ENCODE peak calls at places on chromosome 1, in eight cellular contexts. One of them, this sample, is unnamed. For H3K9me3, the result is how much of the 10 kb centered on the place peaks cover.

GRCh38 chr1:115056395-115056798 is 26.8 kb downstream of the TSHB start:
- DNase-seq in A673: peak
- DNase-seq in transverse colon: peak
- DNase-seq in neural progenitor cell: peak
- DNase-seq in psoas muscle: no peak
- DNase-seq in thoracic aorta: no peak
- DNase-seq in GM23248: peak
- DNase-seq in IMR-90: peak
- DNase-seq in this sample: no peak

GRCh38 chr1:5717031-5717682 is 275.1 kb downstream of the NPHP4 start:
- DNase-seq in GM23248: no peak
- DNase-seq in psoas muscle: no peak
- DNase-seq in thoracic aorta: no peak
- DNase-seq in IMR-90: no peak
- DNase-seq in A673: no peak
- DNase-seq in transverse colon: no peak
- DNase-seq in neural progenitor cell: no peak
- DNase-seq in this sample: no peak

GRCh38 chr1:110337704-110338199 is 1.4 kb upstream of the RBM15 start:
- DNase-seq in thoracic aorta: no peak
- DNase-seq in psoas muscle: peak
- DNase-seq in neural progenitor cell: peak
- DNase-seq in transverse colon: peak
- DNase-seq in GM23248: peak
- DNase-seq in IMR-90: no peak
- DNase-seq in A673: no peak
- DNase-seq in this sample: peak

GRCh38 chr1:16980473-16981268 is at the start of gene MFAP2:
- DNase-seq in psoas muscle: no peak
- DNase-seq in IMR-90: no peak
- DNase-seq in neural progenitor cell: peak
- DNase-seq in GM23248: peak
- DNase-seq in transverse colon: no peak
- DNase-seq in thoracic aorta: no peak
- DNase-seq in A673: peak
- DNase-seq in this sample: no peak

GRCh38 chr1:112172294-112172882 is 182.9 kb upstream of the KCND3 start:
- DNase-seq in psoas muscle: peak
- DNase-seq in transverse colon: no peak
- DNase-seq in A673: peak
- DNase-seq in neural progenitor cell: peak
- DNase-seq in GM23248: peak
- DNase-seq in thoracic aorta: no peak
- DNase-seq in IMR-90: peak
- DNase-seq in this sample: peak

GRCh38 chr1:40872266-40872665 is 10.1 kb upstream of the CITED4 start:
- DNase-seq in GM23248: peak
- DNase-seq in neural progenitor cell: no peak
- DNase-seq in A673: peak
- DNase-seq in psoas muscle: no peak
- DNase-seq in transverse colon: no peak
- DNase-seq in IMR-90: no peak
- DNase-seq in thoracic aorta: no peak
- DNase-seq in this sample: no peak

GRCh38 chr1:153652795-153653507 is 5.6 kb upstream of the SNAPIN start:
- DNase-seq in thoracic aorta: no peak
- DNase-seq in A673: no peak
- DNase-seq in transverse colon: no peak
- DNase-seq in IMR-90: peak
- DNase-seq in neural progenitor cell: no peak
- DNase-seq in GM23248: peak
- DNase-seq in psoas muscle: no peak
- DNase-seq in this sample: no peak

GRCh38 chr1:68116643-68117235 is 66.3 kb upstream of the DIRAS3 start:
- DNase-seq in neural progenitor cell: peak
- DNase-seq in thoracic aorta: no peak
- DNase-seq in A673: peak
- DNase-seq in GM23248: peak
- DNase-seq in psoas muscle: no peak
- DNase-seq in IMR-90: peak
- DNase-seq in transverse colon: peak
- DNase-seq in this sample: peak

GRCh38 chr1:12087797-12088314 is 24.8 kb downstream of the TNFRSF8 start:
- DNase-seq in transverse colon: no peak
- DNase-seq in A673: no peak
- DNase-seq in GM23248: no peak
- DNase-seq in psoas muscle: no peak
- DNase-seq in IMR-90: no peak
- DNase-seq in thoracic aorta: no peak
- DNase-seq in neural progenitor cell: no peak
- DNase-seq in this sample: no peak

GRCh38 chr1:221965252-221965651 is 223.4 kb upstream of the DUSP10 start:
- DNase-seq in transverse colon: no peak
- DNase-seq in A673: no peak
- DNase-seq in GM23248: no peak
- DNase-seq in IMR-90: no peak
- DNase-seq in neural progenitor cell: no peak
- DNase-seq in psoas muscle: no peak
- DNase-seq in thoracic aorta: no peak
- DNase-seq in this sample: no peak

GRCh38 chr1:70360321-70360720 is 5.8 kb upstream of the ANKRD13C start:
- DNase-seq in A673: no peak
- DNase-seq in neural progenitor cell: no peak
- DNase-seq in transverse colon: no peak
- DNase-seq in IMR-90: no peak
- DNase-seq in GM23248: no peak
- DNase-seq in thoracic aorta: no peak
- DNase-seq in psoas muscle: no peak
- DNase-seq in this sample: no peak

GRCh38 chr1:108556079-108556478 is 3.8 kb upstream of the EEIG2 start:
- DNase-seq in GM23248: no peak
- DNase-seq in A673: no peak
- DNase-seq in IMR-90: no peak
- DNase-seq in neural progenitor cell: no peak
- DNase-seq in psoas muscle: no peak
- DNase-seq in transverse colon: no peak
- DNase-seq in thoracic aorta: no peak
- DNase-seq in this sample: no peak

GRCh38 chr1:65264197-65264929 is 45.0 kb upstream of the DNAJC6 start:
- DNase-seq in transverse colon: no peak
- DNase-seq in neural progenitor cell: peak
- DNase-seq in A673: peak
- DNase-seq in psoas muscle: no peak
- DNase-seq in IMR-90: peak
- DNase-seq in GM23248: peak
- DNase-seq in thoracic aorta: no peak
- DNase-seq in this sample: no peak

DNA sequence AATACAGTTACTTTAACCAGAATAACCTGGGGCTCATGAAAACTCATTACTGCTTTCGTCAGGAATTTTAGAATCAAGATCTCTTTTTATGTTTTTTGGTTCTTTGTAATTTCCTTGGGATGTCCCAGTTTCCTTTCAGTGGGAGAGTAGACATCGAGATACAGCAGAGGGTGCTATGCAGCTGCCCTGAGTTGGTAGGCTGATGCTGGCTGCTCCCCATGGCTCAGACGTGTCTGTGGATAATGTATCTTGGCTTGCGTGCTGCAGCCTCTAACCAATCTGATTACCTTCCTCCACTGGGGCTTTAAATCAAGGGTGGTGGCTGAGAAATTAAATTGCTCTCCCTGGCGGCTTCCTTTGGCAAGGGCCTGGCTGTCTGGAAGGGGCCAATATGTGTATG is 253.7 kb downstream of the CACNA1E start:
- DNase-seq in IMR-90: no peak
- DNase-seq in thoracic aorta: no peak
- DNase-seq in neural progenitor cell: peak
- DNase-seq in psoas muscle: no peak
- DNase-seq in A673: no peak
- DNase-seq in GM23248: no peak
- DNase-seq in transverse colon: no peak
- DNase-seq in this sample: no peak
- H3K9me3 ChIP-seq in IMR-90: under half
- H3K9me3 ChIP-seq in thoracic aorta: under half
- H3K9me3 ChIP-seq in neural progenitor cell: under half
- H3K9me3 ChIP-seq in psoas muscle: under half
- H3K9me3 ChIP-seq in A673: under half
- H3K9me3 ChIP-seq in GM23248: under half
- H3K9me3 ChIP-seq in transverse colon: under half
- H3K9me3 ChIP-seq in this sample: under half

GRCh38 chr1:167208624-167208976 is 12.1 kb upstream of the POU2F1 start:
- DNase-seq in IMR-90: no peak
- DNase-seq in psoas muscle: no peak
- DNase-seq in A673: no peak
- DNase-seq in neural progenitor cell: no peak
- DNase-seq in thoracic aorta: no peak
- DNase-seq in transverse colon: no peak
- DNase-seq in GM23248: no peak
- DNase-seq in this sample: no peak
- H3K9me3 ChIP-seq in IMR-90: under half
- H3K9me3 ChIP-seq in psoas muscle: under half
- H3K9me3 ChIP-seq in A673: under half
- H3K9me3 ChIP-seq in neural progenitor cell: under half
- H3K9me3 ChIP-seq in thoracic aorta: under half
- H3K9me3 ChIP-seq in transverse colon: under half
- H3K9me3 ChIP-seq in GM23248: under half
- H3K9me3 ChIP-seq in this sample: under half

GRCh38 chr1:4046836-4047461 is 146.9 kb upstream of the C1orf174 start:
- DNase-seq in A673: no peak
- DNase-seq in transverse colon: no peak
- DNase-seq in GM23248: no peak
- DNase-seq in IMR-90: no peak
- DNase-seq in thoracic aorta: no peak
- DNase-seq in neural progenitor cell: no peak
- DNase-seq in psoas muscle: no peak
- DNase-seq in this sample: no peak

GRCh38 chr1:4045397-4046010 is 145.4 kb upstream of the C1orf174 start:
- DNase-seq in IMR-90: no peak
- DNase-seq in thoracic aorta: no peak
- DNase-seq in transverse colon: no peak
- DNase-seq in psoas muscle: no peak
- DNase-seq in A673: no peak
- DNase-seq in neural progenitor cell: no peak
- DNase-seq in GM23248: no peak
- DNase-seq in this sample: no peak

GRCh38 chr1:4047666-4048065 is 147.6 kb upstream of the C1orf174 start:
- DNase-seq in GM23248: no peak
- DNase-seq in A673: no peak
- DNase-seq in transverse colon: no peak
- DNase-seq in neural progenitor cell: no peak
- DNase-seq in thoracic aorta: no peak
- DNase-seq in psoas muscle: no peak
- DNase-seq in IMR-90: no peak
- DNase-seq in this sample: no peak

GRCh38 chr1:4048076-4048475 is 148.0 kb upstream of the C1orf174 start:
- DNase-seq in neural progenitor cell: no peak
- DNase-seq in transverse colon: no peak
- DNase-seq in psoas muscle: no peak
- DNase-seq in GM23248: no peak
- DNase-seq in A673: no peak
- DNase-seq in thoracic aorta: no peak
- DNase-seq in IMR-90: no peak
- DNase-seq in this sample: no peak

DNA sequence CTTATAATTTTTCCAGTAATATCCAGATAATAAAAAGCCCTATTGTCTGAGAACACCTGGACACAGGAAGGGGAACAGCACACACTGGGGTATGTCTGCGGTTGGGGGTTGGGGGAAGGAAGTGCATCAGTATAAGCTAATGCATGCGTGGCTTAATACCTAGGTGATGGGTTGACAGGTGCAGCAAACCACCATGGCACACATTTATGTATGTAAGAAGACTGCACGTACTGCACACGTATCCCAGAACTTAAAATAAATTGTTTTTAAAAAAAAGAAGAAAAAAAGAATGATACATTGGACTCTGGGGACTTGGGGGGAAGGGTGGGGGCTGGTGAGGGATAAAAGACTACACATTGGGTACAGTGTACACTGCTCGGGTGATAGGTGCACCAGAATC is 144.9 kb upstream of the C1orf174 start:
- DNase-seq in neural progenitor cell: no peak
- DNase-seq in thoracic aorta: no peak
- DNase-seq in psoas muscle: no peak
- DNase-seq in A673: no peak
- DNase-seq in transverse colon: no peak
- DNase-seq in IMR-90: no peak
- DNase-seq in GM23248: no peak
- DNase-seq in this sample: no peak
- H3K9me3 ChIP-seq in neural progenitor cell: under half
- H3K9me3 ChIP-seq in thoracic aorta: under half
- H3K9me3 ChIP-seq in psoas muscle: under half
- H3K9me3 ChIP-seq in A673: under half
- H3K9me3 ChIP-seq in transverse colon: under half
- H3K9me3 ChIP-seq in IMR-90: under half
- H3K9me3 ChIP-seq in GM23248: under half
- H3K9me3 ChIP-seq in this sample: under half

DNA sequence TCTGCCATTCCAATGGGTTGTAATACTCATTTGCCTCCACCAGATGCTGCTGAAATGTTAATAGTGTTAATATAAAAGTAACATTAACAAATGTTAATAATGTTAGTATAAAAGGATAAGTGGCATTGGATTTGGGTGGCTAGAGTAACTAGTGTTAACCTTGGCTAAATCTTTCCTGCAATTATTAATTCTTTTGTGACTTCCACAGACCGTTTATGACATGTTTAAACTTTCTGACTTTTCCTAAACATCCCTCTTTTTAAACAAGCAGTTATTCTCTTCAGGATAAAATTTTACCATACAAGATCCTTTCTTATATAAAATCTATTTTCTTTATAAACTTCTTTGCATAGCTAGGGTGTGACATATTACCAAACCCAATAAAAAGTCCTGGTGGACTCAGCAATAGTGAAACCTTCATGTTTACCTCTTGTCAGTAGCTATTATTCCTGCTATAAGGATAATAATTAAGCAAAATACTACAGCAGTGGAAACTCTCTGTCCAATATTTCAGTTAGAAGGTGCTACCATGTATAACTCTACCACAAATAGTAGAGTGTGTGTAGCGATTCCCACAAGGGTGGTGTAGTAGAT is 41.5 kb downstream of the CCDC30 start:
- DNase-seq in IMR-90: no peak
- DNase-seq in A673: no peak
- DNase-seq in transverse colon: no peak
- DNase-seq in psoas muscle: no peak
- DNase-seq in neural progenitor cell: no peak
- DNase-seq in GM23248: no peak
- DNase-seq in thoracic aorta: no peak
- DNase-seq in this sample: no peak
- H3K9me3 ChIP-seq in IMR-90: under half
- H3K9me3 ChIP-seq in A673: under half
- H3K9me3 ChIP-seq in transverse colon: under half
- H3K9me3 ChIP-seq in psoas muscle: under half
- H3K9me3 ChIP-seq in neural progenitor cell: under half
- H3K9me3 ChIP-seq in GM23248: under half
- H3K9me3 ChIP-seq in thoracic aorta: under half
- H3K9me3 ChIP-seq in this sample: under half